ENCODE peak calls at places on chromosomes 16 and 17, in ten cellular contexts. U is cardiac muscle cell, D is AG08396, Q is NCI-H1105, Y is neural crest cell, C is left cardiac atrium, O is EH, K is amygdala, S is skeletal muscle cell, T is T-helper 1 cell. I is an unnamed sample.

GRCh38 chr17:13888043-13888442 is 181.3 kb upstream of the COX10 start:
- DNase-seq in U (peak), S (no peak), T (no peak), Q (peak), O (peak), C (peak), K (no peak), D (peak), Y (no peak), I (peak)

GRCh38 chr16:89360760-89361435 is 129.5 kb downstream of the ANKRD11 start:
- DNase-seq in C (no peak), Y (no peak), K (no peak), O (no peak), D (no peak), Q (no peak), U (no peak), S (no peak), T (peak), I (no peak)

GRCh38 chr17:78789663-78790181 is 7.6 kb upstream of the CYTH1 start:
- DNase-seq in D (peak), C (peak), K (peak), S (peak), Y (no peak), O (peak), Q (peak), T (no peak), U (no peak), I (peak)

GRCh38 chr17:74472890-74473289 is 6.5 kb downstream of the CD300A start:
- DNase-seq in S (no peak), T (no peak), O (no peak), U (no peak), K (no peak), C (no peak), Y (no peak), Q (no peak), D (no peak), I (no peak)

GRCh38 chr16:67541391-67542263 is 13.0 kb downstream of the RIPOR1 start:
- DNase-seq in O (no peak), K (no peak), C (peak), Y (no peak), Q (no peak), U (no peak), S (no peak), T (no peak), D (no peak), I (peak)

GRCh38 chr16:945271-946047 is 25.3 kb downstream of the LMF1 start:
- DNase-seq in S (no peak), Q (no peak), Y (no peak), U (no peak), T (no peak), C (no peak), O (peak), K (no peak), D (no peak), I (no peak)

GRCh38 chr16:86865866-86866675 is 287.7 kb downstream of the FOXL1 start:
- DNase-seq in T (no peak), D (peak), U (peak), Q (no peak), S (no peak), Y (no peak), O (peak), C (peak), K (no peak), I (no peak)

GRCh38 chr16:4010225-4011158 is 105.8 kb downstream of the ADCY9 start:
- DNase-seq in T (no peak), O (no peak), S (no peak), Y (no peak), U (no peak), Q (no peak), D (no peak), K (no peak), C (no peak), I (no peak)

GRCh38 chr16:20347666-20348364 is 4.7 kb downstream of the UMOD start:
- DNase-seq in U (no peak), Y (no peak), O (no peak), C (no peak), K (no peak), Q (no peak), T (no peak), S (no peak), D (no peak), I (no peak)

GRCh38 chr16:3792472-3793012 is 75.2 kb upstream of the TRAP1 start:
- DNase-seq in T (no peak), D (no peak), Q (no peak), U (no peak), Y (no peak), C (no peak), S (no peak), O (no peak), K (no peak), I (no peak)

I was measured in SHP77.